ENCODE peak calls at places on chromosomes 7 and 10, in eight cellular contexts. X, A, S, F, V, W, K and Z are unnamed samples.

GRCh38 chr7:121083790-121084251 is 95.3 kb downstream of the CPED1 start:
- DNase-seq in X (no peak), A (no peak), S (no peak), F (no peak), V (no peak), W (no peak), K (peak; percentile 50), Z (no peak)

GRCh38 chr7:51471199-51472016 is 154.8 kb upstream of the COBL start:
- DNase-seq in X (no peak), A (peak; percentile 75), S (no peak), F (no peak), V (no peak), W (no peak), K (no peak), Z (peak; percentile 32)

GRCh38 chr10:57657164-57657765 is 610.4 kb downstream of the IPMK start:
- DNase-seq in X (peak; percentile 2), A (peak; percentile 48), S (no peak), F (peak; percentile 44), V (no peak), W (no peak), K (peak; percentile 56), Z (no peak)

GRCh38 chr7:30705008-30705407 is 22.8 kb upstream of the CRHR2 start:
- DNase-seq in X (no peak), A (no peak), S (no peak), F (no peak), V (no peak), W (no peak), K (no peak), Z (no peak)

GRCh38 chr7:431658-432111 is 88.0 kb downstream of the PDGFA start:
- DNase-seq in X (no peak), A (no peak), S (no peak), F (no peak), V (no peak), W (no peak), K (no peak), Z (peak; percentile 67)

GRCh38 chr10:1754506-1755177 is 17.3 kb upstream of the ADARB2 start:
- DNase-seq in X (no peak), A (no peak), S (no peak), F (no peak), V (no peak), W (no peak), K (no peak), Z (no peak)

GRCh38 chr7:97819161-97819560 is 53.0 kb downstream of the ASNS start:
- DNase-seq in X (no peak), A (peak; percentile 22), S (no peak), F (no peak), V (no peak), W (no peak), K (no peak), Z (no peak)

GRCh38 chr10:27635290-27635689 is 110.3 kb downstream of the MKX start:
- DNase-seq in X (no peak), A (no peak), S (no peak), F (no peak), V (no peak), W (no peak), K (no peak), Z (no peak)

GRCh38 chr10:84521468-84521867 is 193.1 kb downstream of the CCSER2 start:
- DNase-seq in X (no peak), A (no peak), S (no peak), F (no peak), V (no peak), W (no peak), K (no peak), Z (no peak)

GRCh38 chr10:3955954-3956617 is 171.1 kb upstream of the KLF6 start:
- DNase-seq in X (no peak), A (no peak), S (no peak), F (no peak), V (no peak), W (no peak), K (no peak), Z (no peak)

GRCh38 chr10:36266923-36267322 is 624.8 kb upstream of the FZD8 start:
- DNase-seq in X (no peak), A (no peak), S (no peak), F (no peak), V (no peak), W (no peak), K (no peak), Z (no peak)